ENCODE peak calls at places on chromosomes 16 and 17, in six cellular contexts. L, W, J, E, Q and U are unnamed samples.

GRCh38 chr17:29291163-29291752 is 2.7 kb downstream of the NUFIP2 start:
- DNase-seq in W (no peak), E (peak), Q (peak), J (peak), L (peak), U (peak)

GRCh38 chr16:7378024-7378695 is 45.5 kb downstream of the RBFOX1 start:
- DNase-seq in W (no peak), E (no peak), L (no peak), Q (no peak), J (no peak), U (no peak)

GRCh38 chr16:71846443-71846842 is 667 bp downstream of the ATXN1L start:
- DNase-seq in J (no peak), Q (no peak), W (peak), L (no peak), E (peak), U (no peak)

GRCh38 chr17:19386276-19386863 is 620 bp downstream of the MFAP4 start:
- DNase-seq in J (no peak), L (peak), E (peak), Q (no peak), W (no peak), U (no peak)

GRCh38 chr17:2262146-2262587 is 41.4 kb downstream of the SMG6 start:
- DNase-seq in J (no peak), W (no peak), Q (no peak), E (peak), L (peak), U (no peak)

GRCh38 chr16:57994778-57995177 is 5.7 kb downstream of the ZNF319 start:
- DNase-seq in L (no peak), J (no peak), W (peak), Q (no peak), E (peak), U (no peak)

GRCh38 chr16:17375388-17376304 is 95.1 kb downstream of the XYLT1 start:
- DNase-seq in J (no peak), W (no peak), L (no peak), E (no peak), Q (no peak), U (no peak)

GRCh38 chr17:31274252-31274651 is 22.8 kb downstream of the OMG start:
- DNase-seq in W (no peak), L (peak), J (no peak), Q (no peak), E (peak), U (peak)

GRCh38 chr17:80568246-80568645 is 23.6 kb downstream of the RPTOR start:
- DNase-seq in E (no peak), L (no peak), W (no peak), J (no peak), Q (no peak), U (no peak)

GRCh38 chr16:68263559-68264127 is 683 bp upstream of the SLC7A6 start:
- DNase-seq in J (no peak), L (no peak), W (no peak), E (no peak), Q (no peak), U (no peak)

GRCh38 chr17:62627219-62627903 is at the start of gene MRC2:
- DNase-seq in J (peak), Q (no peak), E (peak), L (no peak), W (peak), U (peak)

GRCh38 chr17:266219-266618 is 84.8 kb upstream of the DOC2B start:
- DNase-seq in L (no peak), W (no peak), Q (no peak), J (no peak), E (no peak), U (no peak)

GRCh38 chr17:81941484-81942166 is 4.5 kb upstream of the PYCR1 start:
- DNase-seq in Q (peak), L (no peak), W (no peak), E (no peak), J (no peak), U (peak)

GRCh38 chr17:82629748-82630147 is 18.5 kb downstream of the WDR45B start:
- DNase-seq in J (no peak), L (no peak), E (no peak), W (no peak), Q (no peak), U (no peak)

GRCh38 chr17:78133971-78134898 is 3.7 kb downstream of the TMC8 start:
- DNase-seq in L (no peak), J (peak), W (peak), Q (peak), E (no peak), U (peak)

GRCh38 chr17:79272666-79273219 is 198.1 kb downstream of the ENGASE start:
- DNase-seq in Q (no peak), E (peak), W (no peak), L (no peak), J (no peak), U (no peak)

GRCh38 chr17:17511971-17512858 is 16.0 kb upstream of the RASD1 start:
- DNase-seq in Q (no peak), E (peak), W (no peak), L (peak), J (no peak), U (no peak)

GRCh38 chr17:50480142-50480764 is 1.6 kb downstream of the RSAD1 start:
- DNase-seq in E (no peak), W (no peak), Q (no peak), L (no peak), J (no peak), U (no peak)

GRCh38 chr17:7184091-7184488 is 4.9 kb upstream of the ASGR1 start:
- DNase-seq in J (no peak), W (no peak), E (no peak), Q (no peak), L (no peak), U (no peak)

GRCh38 chr16:89140401-89140800 is 31.1 kb upstream of the CDH15 start:
- DNase-seq in E (no peak), W (no peak), J (no peak), L (no peak), Q (no peak), U (no peak)